ENCODE peak calls at places on chromosomes 12 and 14, in six cellular contexts. One of them, this sample, is unnamed.

GRCh38 chr14:22920697-22921096 is 1.7 kb upstream of the RBM23 start:
- DNase-seq in activated CD4-positive, alpha-beta T cell treated with anti-CD3 and anti-CD28 coated beads for 36 hours: no peak
- DNase-seq in activated T-cell treated with anti-CD3 and anti-CD28 coated beads for 1 hour: no peak
- DNase-seq in left ventricle myocardium inferior: peak; percentile 37
- DNase-seq in RPMI8226: no peak
- DNase-seq in stimulated activated naive CD8-positive, alpha-beta T cell treated with anti-CD3 and anti-CD28 coated beads, Interleukin-15, Interleukin-2, amounts not matched to agents 100 U/mL and 50 U/mL, for 24 hours: no peak
- DNase-seq in this sample: no peak

GRCh38 chr14:72771561-72771960 is 122.3 kb downstream of the DPF3 start:
- DNase-seq in left ventricle myocardium inferior: no peak
- DNase-seq in stimulated activated naive CD8-positive, alpha-beta T cell treated with anti-CD3 and anti-CD28 coated beads, Interleukin-15, Interleukin-2, amounts not matched to agents 100 U/mL and 50 U/mL, for 24 hours: no peak
- DNase-seq in RPMI8226: no peak
- DNase-seq in activated CD4-positive, alpha-beta T cell treated with anti-CD3 and anti-CD28 coated beads for 36 hours: no peak
- DNase-seq in activated T-cell treated with anti-CD3 and anti-CD28 coated beads for 1 hour: no peak
- DNase-seq in this sample: no peak

GRCh38 chr12:57898308-57898970 is 42.9 kb upstream of the ATP23 start:
- DNase-seq in stimulated activated naive CD8-positive, alpha-beta T cell treated with anti-CD3 and anti-CD28 coated beads, Interleukin-15, Interleukin-2, amounts not matched to agents 100 U/mL and 50 U/mL, for 24 hours: no peak
- DNase-seq in RPMI8226: peak; percentile 66
- DNase-seq in left ventricle myocardium inferior: no peak
- DNase-seq in activated T-cell treated with anti-CD3 and anti-CD28 coated beads for 1 hour: no peak
- DNase-seq in activated CD4-positive, alpha-beta T cell treated with anti-CD3 and anti-CD28 coated beads for 36 hours: no peak
- DNase-seq in this sample: no peak

GRCh38 chr12:53115891-53116675 is 12.8 kb downstream of the SOAT2 start:
- DNase-seq in RPMI8226: no peak
- DNase-seq in activated CD4-positive, alpha-beta T cell treated with anti-CD3 and anti-CD28 coated beads for 36 hours: no peak
- DNase-seq in left ventricle myocardium inferior: no peak
- DNase-seq in stimulated activated naive CD8-positive, alpha-beta T cell treated with anti-CD3 and anti-CD28 coated beads, Interleukin-15, Interleukin-2, amounts not matched to agents 100 U/mL and 50 U/mL, for 24 hours: no peak
- DNase-seq in activated T-cell treated with anti-CD3 and anti-CD28 coated beads for 1 hour: no peak
- DNase-seq in this sample: no peak

GRCh38 chr12:56462565-56462964 is 5.8 kb upstream of the SPRYD4 start:
- DNase-seq in RPMI8226: no peak
- DNase-seq in stimulated activated naive CD8-positive, alpha-beta T cell treated with anti-CD3 and anti-CD28 coated beads, Interleukin-15, Interleukin-2, amounts not matched to agents 100 U/mL and 50 U/mL, for 24 hours: no peak
- DNase-seq in activated CD4-positive, alpha-beta T cell treated with anti-CD3 and anti-CD28 coated beads for 36 hours: no peak
- DNase-seq in left ventricle myocardium inferior: no peak
- DNase-seq in activated T-cell treated with anti-CD3 and anti-CD28 coated beads for 1 hour: no peak
- DNase-seq in this sample: no peak

GRCh38 chr14:27391331-27391730 is 793.5 kb upstream of the NOVA1 start:
- DNase-seq in RPMI8226: no peak
- DNase-seq in left ventricle myocardium inferior: no peak
- DNase-seq in activated CD4-positive, alpha-beta T cell treated with anti-CD3 and anti-CD28 coated beads for 36 hours: no peak
- DNase-seq in stimulated activated naive CD8-positive, alpha-beta T cell treated with anti-CD3 and anti-CD28 coated beads, Interleukin-15, Interleukin-2, amounts not matched to agents 100 U/mL and 50 U/mL, for 24 hours: no peak
- DNase-seq in activated T-cell treated with anti-CD3 and anti-CD28 coated beads for 1 hour: no peak
- DNase-seq in this sample: no peak

GRCh38 chr14:45426685-45427282 is 173.8 kb upstream of the MIS18BP1 start:
- DNase-seq in activated T-cell treated with anti-CD3 and anti-CD28 coated beads for 1 hour: no peak
- DNase-seq in stimulated activated naive CD8-positive, alpha-beta T cell treated with anti-CD3 and anti-CD28 coated beads, Interleukin-15, Interleukin-2, amounts not matched to agents 100 U/mL and 50 U/mL, for 24 hours: no peak
- DNase-seq in left ventricle myocardium inferior: no peak
- DNase-seq in activated CD4-positive, alpha-beta T cell treated with anti-CD3 and anti-CD28 coated beads for 36 hours: no peak
- DNase-seq in RPMI8226: peak; percentile 38
- DNase-seq in this sample: peak; percentile 28

GRCh38 chr14:59464651-59465569 is at the start of gene GPR135:
- DNase-seq in stimulated activated naive CD8-positive, alpha-beta T cell treated with anti-CD3 and anti-CD28 coated beads, Interleukin-15, Interleukin-2, amounts not matched to agents 100 U/mL and 50 U/mL, for 24 hours: peak; percentile 51
- DNase-seq in left ventricle myocardium inferior: peak; percentile 75
- DNase-seq in activated T-cell treated with anti-CD3 and anti-CD28 coated beads for 1 hour: peak; percentile 19
- DNase-seq in RPMI8226: no peak
- DNase-seq in activated CD4-positive, alpha-beta T cell treated with anti-CD3 and anti-CD28 coated beads for 36 hours: peak; percentile 68
- DNase-seq in this sample: peak; percentile 83

GRCh38 chr12:94326727-94327126 is 132.9 kb downstream of the CEP83 start:
- DNase-seq in left ventricle myocardium inferior: no peak
- DNase-seq in activated CD4-positive, alpha-beta T cell treated with anti-CD3 and anti-CD28 coated beads for 36 hours: no peak
- DNase-seq in RPMI8226: no peak
- DNase-seq in stimulated activated naive CD8-positive, alpha-beta T cell treated with anti-CD3 and anti-CD28 coated beads, Interleukin-15, Interleukin-2, amounts not matched to agents 100 U/mL and 50 U/mL, for 24 hours: no peak
- DNase-seq in activated T-cell treated with anti-CD3 and anti-CD28 coated beads for 1 hour: no peak
- DNase-seq in this sample: no peak

GRCh38 chr12:51118706-51119105 is 35.3 kb upstream of the CSRNP2 start:
- DNase-seq in RPMI8226: no peak
- DNase-seq in activated T-cell treated with anti-CD3 and anti-CD28 coated beads for 1 hour: no peak
- DNase-seq in stimulated activated naive CD8-positive, alpha-beta T cell treated with anti-CD3 and anti-CD28 coated beads, Interleukin-15, Interleukin-2, amounts not matched to agents 100 U/mL and 50 U/mL, for 24 hours: no peak
- DNase-seq in activated CD4-positive, alpha-beta T cell treated with anti-CD3 and anti-CD28 coated beads for 36 hours: no peak
- DNase-seq in left ventricle myocardium inferior: no peak
- DNase-seq in this sample: no peak

GRCh38 chr14:33401326-33401725 is 462.6 kb downstream of the NPAS3 start:
- DNase-seq in left ventricle myocardium inferior: no peak
- DNase-seq in RPMI8226: no peak
- DNase-seq in activated CD4-positive, alpha-beta T cell treated with anti-CD3 and anti-CD28 coated beads for 36 hours: no peak
- DNase-seq in stimulated activated naive CD8-positive, alpha-beta T cell treated with anti-CD3 and anti-CD28 coated beads, Interleukin-15, Interleukin-2, amounts not matched to agents 100 U/mL and 50 U/mL, for 24 hours: no peak
- DNase-seq in activated T-cell treated with anti-CD3 and anti-CD28 coated beads for 1 hour: no peak
- DNase-seq in this sample: no peak

GRCh38 chr12:89840162-89840922 is 131.7 kb upstream of the ATP2B1 start:
- DNase-seq in stimulated activated naive CD8-positive, alpha-beta T cell treated with anti-CD3 and anti-CD28 coated beads, Interleukin-15, Interleukin-2, amounts not matched to agents 100 U/mL and 50 U/mL, for 24 hours: no peak
- DNase-seq in RPMI8226: no peak
- DNase-seq in left ventricle myocardium inferior: no peak
- DNase-seq in activated T-cell treated with anti-CD3 and anti-CD28 coated beads for 1 hour: no peak
- DNase-seq in activated CD4-positive, alpha-beta T cell treated with anti-CD3 and anti-CD28 coated beads for 36 hours: no peak
- DNase-seq in this sample: peak; percentile 22

GRCh38 chr12:27585739-27586265 is 61.8 kb downstream of the PPFIBP1 start:
- DNase-seq in stimulated activated naive CD8-positive, alpha-beta T cell treated with anti-CD3 and anti-CD28 coated beads, Interleukin-15, Interleukin-2, amounts not matched to agents 100 U/mL and 50 U/mL, for 24 hours: no peak
- DNase-seq in activated CD4-positive, alpha-beta T cell treated with anti-CD3 and anti-CD28 coated beads for 36 hours: no peak
- DNase-seq in RPMI8226: no peak
- DNase-seq in activated T-cell treated with anti-CD3 and anti-CD28 coated beads for 1 hour: no peak
- DNase-seq in left ventricle myocardium inferior: no peak
- DNase-seq in this sample: no peak

GRCh38 chr14:98798099-98798498 is 473.9 kb downstream of the BCL11B start:
- DNase-seq in activated T-cell treated with anti-CD3 and anti-CD28 coated beads for 1 hour: no peak
- DNase-seq in stimulated activated naive CD8-positive, alpha-beta T cell treated with anti-CD3 and anti-CD28 coated beads, Interleukin-15, Interleukin-2, amounts not matched to agents 100 U/mL and 50 U/mL, for 24 hours: no peak
- DNase-seq in activated CD4-positive, alpha-beta T cell treated with anti-CD3 and anti-CD28 coated beads for 36 hours: no peak
- DNase-seq in RPMI8226: no peak
- DNase-seq in left ventricle myocardium inferior: no peak
- DNase-seq in this sample: no peak

GRCh38 chr12:70686299-70686698 is 49.1 kb upstream of the PTPRB start:
- DNase-seq in activated CD4-positive, alpha-beta T cell treated with anti-CD3 and anti-CD28 coated beads for 36 hours: no peak
- DNase-seq in RPMI8226: no peak
- DNase-seq in activated T-cell treated with anti-CD3 and anti-CD28 coated beads for 1 hour: no peak
- DNase-seq in stimulated activated naive CD8-positive, alpha-beta T cell treated with anti-CD3 and anti-CD28 coated beads, Interleukin-15, Interleukin-2, amounts not matched to agents 100 U/mL and 50 U/mL, for 24 hours: no peak
- DNase-seq in left ventricle myocardium inferior: no peak
- DNase-seq in this sample: no peak

GRCh38 chr12:114166360-114166759 is 200.2 kb upstream of the RBM19 start:
- DNase-seq in left ventricle myocardium inferior: no peak
- DNase-seq in stimulated activated naive CD8-positive, alpha-beta T cell treated with anti-CD3 and anti-CD28 coated beads, Interleukin-15, Interleukin-2, amounts not matched to agents 100 U/mL and 50 U/mL, for 24 hours: no peak
- DNase-seq in activated T-cell treated with anti-CD3 and anti-CD28 coated beads for 1 hour: no peak
- DNase-seq in RPMI8226: peak; percentile 13
- DNase-seq in activated CD4-positive, alpha-beta T cell treated with anti-CD3 and anti-CD28 coated beads for 36 hours: peak; percentile 11
- DNase-seq in this sample: peak; percentile 48

GRCh38 chr12:57519758-57520007 is 631 bp downstream of the DDIT3 start:
- DNase-seq in activated T-cell treated with anti-CD3 and anti-CD28 coated beads for 1 hour: peak; percentile 16
- DNase-seq in left ventricle myocardium inferior: no peak
- DNase-seq in stimulated activated naive CD8-positive, alpha-beta T cell treated with anti-CD3 and anti-CD28 coated beads, Interleukin-15, Interleukin-2, amounts not matched to agents 100 U/mL and 50 U/mL, for 24 hours: peak; percentile 35
- DNase-seq in activated CD4-positive, alpha-beta T cell treated with anti-CD3 and anti-CD28 coated beads for 36 hours: no peak
- DNase-seq in RPMI8226: peak; percentile 43
- DNase-seq in this sample: peak; percentile 85

GRCh38 chr14:49619730-49620129 is 696 bp downstream of the RPL36AL start:
- DNase-seq in RPMI8226: no peak
- DNase-seq in activated T-cell treated with anti-CD3 and anti-CD28 coated beads for 1 hour: no peak
- DNase-seq in stimulated activated naive CD8-positive, alpha-beta T cell treated with anti-CD3 and anti-CD28 coated beads, Interleukin-15, Interleukin-2, amounts not matched to agents 100 U/mL and 50 U/mL, for 24 hours: no peak
- DNase-seq in left ventricle myocardium inferior: no peak
- DNase-seq in activated CD4-positive, alpha-beta T cell treated with anti-CD3 and anti-CD28 coated beads for 36 hours: no peak
- DNase-seq in this sample: no peak

GRCh38 chr14:53128303-53128702 is 24.8 kb downstream of the DDHD1 start:
- DNase-seq in stimulated activated naive CD8-positive, alpha-beta T cell treated with anti-CD3 and anti-CD28 coated beads, Interleukin-15, Interleukin-2, amounts not matched to agents 100 U/mL and 50 U/mL, for 24 hours: no peak
- DNase-seq in RPMI8226: no peak
- DNase-seq in left ventricle myocardium inferior: no peak
- DNase-seq in activated T-cell treated with anti-CD3 and anti-CD28 coated beads for 1 hour: no peak
- DNase-seq in activated CD4-positive, alpha-beta T cell treated with anti-CD3 and anti-CD28 coated beads for 36 hours: no peak
- DNase-seq in this sample: peak; percentile 14